ENCODE peak calls at places on chromosome 18, in four cellular contexts. One of them, this sample, is unnamed.

GRCh38 chr18:8480506-8481328 is 128.5 kb upstream of the RAB12 start:
- DNase-seq in HL-60: no peak
- DNase-seq in GM23338: peak; percentile 59
- DNase-seq in HCT116: peak; percentile 24
- DNase-seq in this sample: peak; percentile 12

GRCh38 chr18:22031581-22031980 is 137.8 kb upstream of the GATA6 start:
- DNase-seq in GM23338: no peak
- DNase-seq in HCT116: no peak
- DNase-seq in HL-60: no peak
- DNase-seq in this sample: no peak

GRCh38 chr18:29147944-29148343 is 971.0 kb upstream of the CDH2 start:
- DNase-seq in GM23338: peak; percentile 68
- DNase-seq in HL-60: no peak
- DNase-seq in HCT116: no peak
- DNase-seq in this sample: no peak

GRCh38 chr18:35526476-35527120 is 28.8 kb upstream of the INO80C start:
- DNase-seq in HL-60: no peak
- DNase-seq in HCT116: no peak
- DNase-seq in GM23338: peak; percentile 50
- DNase-seq in this sample: no peak

GRCh38 chr18:28183418-28184078 is 6.6 kb upstream of the CDH2 start:
- DNase-seq in HCT116: no peak
- DNase-seq in HL-60: no peak
- DNase-seq in GM23338: no peak
- DNase-seq in this sample: no peak

GRCh38 chr18:36547544-36547943 is 250.0 kb downstream of the FHOD3 start:
- DNase-seq in GM23338: no peak
- DNase-seq in HL-60: no peak
- DNase-seq in HCT116: no peak
- DNase-seq in this sample: no peak

GRCh38 chr18:985301-985700 is 80.6 kb downstream of the ADCYAP1 start:
- DNase-seq in GM23338: peak; percentile 68
- DNase-seq in HCT116: no peak
- DNase-seq in HL-60: no peak
- DNase-seq in this sample: no peak

GRCh38 chr18:3451166-3451988 is 1.4 kb downstream of the TGIF1 start:
- DNase-seq in HCT116: no peak
- DNase-seq in HL-60: peak; percentile 77
- DNase-seq in GM23338: peak; percentile 89
- DNase-seq in this sample: no peak

GRCh38 chr18:36934884-36935283 is 106.0 kb downstream of the KIAA1328 start:
- DNase-seq in GM23338: no peak
- DNase-seq in HL-60: no peak
- DNase-seq in HCT116: no peak
- DNase-seq in this sample: no peak

GRCh38 chr18:55485666-55486065 is 102.3 kb downstream of the TCF4 start:
- DNase-seq in GM23338: no peak
- DNase-seq in HCT116: no peak
- DNase-seq in HL-60: no peak
- DNase-seq in this sample: no peak

GRCh38 chr18:58310517-58310916 is 266.5 kb downstream of the NEDD4L start:
- DNase-seq in HL-60: no peak
- DNase-seq in GM23338: peak; percentile 14
- DNase-seq in HCT116: no peak
- DNase-seq in this sample: no peak

GRCh38 chr18:37568671-37569070 is 3.1 kb upstream of the CELF4 start:
- DNase-seq in HL-60: no peak
- DNase-seq in HCT116: no peak
- DNase-seq in GM23338: no peak
- DNase-seq in this sample: no peak

GRCh38 chr18:10278265-10278664 is 176.2 kb upstream of the APCDD1 start:
- DNase-seq in HL-60: no peak
- DNase-seq in HCT116: no peak
- DNase-seq in GM23338: no peak
- DNase-seq in this sample: no peak

GRCh38 chr18:58269931-58270330 is 225.9 kb downstream of the NEDD4L start:
- DNase-seq in HCT116: peak; percentile 64
- DNase-seq in GM23338: no peak
- DNase-seq in HL-60: no peak
- DNase-seq in this sample: no peak

GRCh38 chr18:35964319-35964718 is 8.2 kb upstream of the RMP24 start:
- DNase-seq in HCT116: no peak
- DNase-seq in GM23338: no peak
- DNase-seq in HL-60: no peak
- DNase-seq in this sample: no peak

GRCh38 chr18:69250305-69251151 is 150.2 kb upstream of the DOK6 start:
- DNase-seq in HL-60: no peak
- DNase-seq in GM23338: no peak
- DNase-seq in HCT116: no peak
- DNase-seq in this sample: no peak

GRCh38 chr18:9649164-9649540 is 34.8 kb upstream of the PPP4R1 start:
- DNase-seq in HL-60: no peak
- DNase-seq in HCT116: no peak
- DNase-seq in GM23338: no peak
- DNase-seq in this sample: no peak

GRCh38 chr18:38751211-38751610 is 1185.6 kb upstream of the CELF4 start:
- DNase-seq in HL-60: no peak
- DNase-seq in GM23338: no peak
- DNase-seq in HCT116: no peak
- DNase-seq in this sample: no peak

GRCh38 chr18:26547302-26548143 is 830 bp downstream of the KCTD1 start:
- DNase-seq in HL-60: peak; percentile 26
- DNase-seq in HCT116: no peak
- DNase-seq in GM23338: peak; percentile 92
- DNase-seq in this sample: no peak

GRCh38 chr18:26546875-26547301 is 1.5 kb downstream of the KCTD1 start:
- DNase-seq in HL-60: no peak
- DNase-seq in GM23338: no peak
- DNase-seq in HCT116: no peak
- DNase-seq in this sample: no peak

GRCh38 chr18:26549103-26549485 is 741 bp upstream of the KCTD1 start:
- DNase-seq in HL-60: peak; percentile 14
- DNase-seq in GM23338: peak; percentile 63
- DNase-seq in HCT116: no peak
- DNase-seq in this sample: no peak

GRCh38 chr18:26549486-26550435 is 1.4 kb upstream of the KCTD1 start:
- DNase-seq in GM23338: peak; percentile 71
- DNase-seq in HL-60: no peak
- DNase-seq in HCT116: peak; percentile 53
- DNase-seq in this sample: no peak

GRCh38 chr18:26548144-26549102 is at the start of gene KCTD1:
- DNase-seq in HL-60: peak; percentile 55
- DNase-seq in GM23338: peak; percentile 95
- DNase-seq in HCT116: peak; percentile 56
- DNase-seq in this sample: peak; percentile 30
- TF ChIP-seq POLR2AphosphoS5 in HL-60: peak; percentile 24
- TF ChIP-seq POLR2AphosphoS5 in GM23338: peak; percentile 33
- TF ChIP-seq POLR2AphosphoS5 in HCT116: peak; percentile 46
- TF ChIP-seq POLR2AphosphoS5 in this sample: no peak

DNA sequence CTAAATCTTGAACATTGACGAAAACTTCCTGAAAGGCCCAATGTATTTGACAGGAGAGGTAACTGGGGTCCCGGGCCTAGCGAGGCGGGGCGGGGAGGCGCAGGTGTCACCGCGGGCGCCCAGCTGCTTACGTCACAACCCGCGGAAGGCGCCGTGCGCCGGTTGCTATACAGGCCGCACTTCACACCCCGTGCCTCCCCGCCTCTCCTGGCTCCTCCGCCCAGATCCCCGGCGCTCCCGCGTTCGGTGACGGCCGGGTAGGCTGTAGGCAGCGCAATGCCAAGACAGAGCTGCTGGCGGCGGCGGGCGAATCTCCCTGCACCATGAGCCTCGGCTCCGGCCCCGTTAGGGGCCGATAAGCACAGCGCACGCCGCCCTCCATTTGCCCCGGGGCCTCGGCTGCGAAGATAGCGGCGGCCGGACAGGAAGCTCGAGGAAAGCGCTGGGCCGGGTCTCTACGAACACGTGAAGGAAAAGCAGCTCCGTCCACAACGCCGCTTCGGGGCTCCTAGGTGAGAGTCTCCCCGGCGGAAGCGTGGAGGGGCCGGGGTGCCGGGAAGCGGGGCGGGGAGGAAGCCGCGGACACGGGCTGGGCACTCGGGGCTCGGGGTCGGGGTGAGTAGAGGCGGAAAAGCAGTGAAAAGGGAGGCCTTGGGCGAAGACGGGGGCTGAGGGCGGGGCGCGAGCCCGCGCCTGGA is at the start of gene RNF138:
- DNase-seq in HCT116: peak; percentile 74
- DNase-seq in HL-60: peak; percentile 76
- DNase-seq in GM23338: peak; percentile 91
- DNase-seq in this sample: no peak
- TF ChIP-seq REST in HCT116: no peak
- TF ChIP-seq REST in HL-60: peak; percentile 49
- TF ChIP-seq REST in GM23338: no peak
- TF ChIP-seq REST in this sample: no peak

GRCh38 chr18:26928669-26929313 is 63.3 kb upstream of the AQP4 start:
- DNase-seq in GM23338: no peak
- DNase-seq in HL-60: no peak
- DNase-seq in HCT116: no peak
- DNase-seq in this sample: no peak
- TF ChIP-seq POLR2AphosphoS5 in GM23338: no peak
- TF ChIP-seq POLR2AphosphoS5 in HL-60: no peak
- TF ChIP-seq POLR2AphosphoS5 in HCT116: no peak
- TF ChIP-seq POLR2AphosphoS5 in this sample: no peak

GRCh38 chr18:43108469-43108868 is 7.0 kb downstream of the RIT2 start:
- DNase-seq in GM23338: no peak
- DNase-seq in HL-60: no peak
- DNase-seq in HCT116: no peak
- DNase-seq in this sample: no peak

GRCh38 chr18:43113220-43113895 is 2.1 kb downstream of the RIT2 start:
- DNase-seq in HL-60: no peak
- DNase-seq in GM23338: no peak
- DNase-seq in HCT116: no peak
- DNase-seq in this sample: no peak

GRCh38 chr18:43108882-43109281 is 6.6 kb downstream of the RIT2 start:
- DNase-seq in GM23338: no peak
- DNase-seq in HCT116: no peak
- DNase-seq in HL-60: no peak
- DNase-seq in this sample: no peak
- TF ChIP-seq REST in GM23338: no peak
- TF ChIP-seq REST in HCT116: no peak
- TF ChIP-seq REST in HL-60: no peak
- TF ChIP-seq REST in this sample: no peak

DNA sequence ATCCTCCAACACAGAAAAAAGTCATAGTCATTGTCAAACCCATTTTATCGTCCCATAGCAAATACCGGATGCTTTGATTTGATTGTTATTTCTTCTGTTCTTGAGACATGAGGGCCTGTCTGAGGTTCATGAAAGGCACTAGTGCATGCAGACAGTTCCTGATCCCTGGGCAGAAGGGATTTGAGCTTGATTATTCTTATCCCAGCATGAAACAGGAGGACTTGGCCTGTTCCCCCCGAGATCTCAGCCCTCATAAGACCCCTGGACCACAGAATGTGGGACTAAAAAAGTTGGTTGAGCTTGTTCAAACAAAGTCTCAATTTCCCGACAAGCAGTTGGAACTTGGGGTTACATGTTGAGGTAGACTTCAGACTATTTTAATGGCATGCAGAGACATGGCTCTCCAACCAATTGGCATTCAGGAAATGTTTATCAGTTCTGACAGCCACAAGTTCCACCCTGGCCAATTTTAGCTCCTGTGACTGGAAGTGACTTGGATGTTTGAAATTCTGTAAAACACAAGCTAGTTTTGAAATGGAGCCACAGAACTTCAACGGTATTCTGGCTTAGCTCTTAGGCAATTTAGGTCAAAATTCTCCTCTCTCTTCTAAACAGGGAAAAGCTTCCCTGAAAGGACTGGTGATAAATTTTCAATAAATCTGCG is 366.9 kb upstream of the SLC14A2 start:
- DNase-seq in GM23338: no peak
- DNase-seq in HCT116: no peak
- DNase-seq in HL-60: no peak
- DNase-seq in this sample: no peak
- TF ChIP-seq POLR2AphosphoS5 in GM23338: no peak
- TF ChIP-seq POLR2AphosphoS5 in HCT116: no peak
- TF ChIP-seq POLR2AphosphoS5 in HL-60: no peak
- TF ChIP-seq POLR2AphosphoS5 in this sample: no peak

DNA sequence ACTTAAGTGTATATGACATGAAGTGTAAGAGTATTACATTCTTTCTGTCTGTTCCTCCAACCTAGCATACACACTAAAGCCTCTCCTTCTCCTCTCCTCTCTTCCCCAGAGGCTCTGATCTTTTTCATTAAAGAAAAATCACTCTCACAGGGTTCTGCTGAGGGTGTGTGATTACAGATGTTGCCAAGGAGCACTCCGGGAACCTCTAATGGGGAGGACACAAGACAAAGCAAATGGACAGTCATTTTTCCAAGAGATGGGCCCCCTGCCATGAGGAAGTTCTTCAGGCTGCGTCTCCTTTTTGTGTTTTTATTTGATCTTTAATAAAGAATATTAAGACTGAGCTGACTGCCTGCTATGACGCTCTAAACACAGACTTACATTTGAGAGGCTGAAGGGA is 578.0 kb downstream of the PIK3C3 start:
- DNase-seq in HL-60: no peak
- DNase-seq in HCT116: no peak
- DNase-seq in GM23338: no peak
- DNase-seq in this sample: no peak
- TF ChIP-seq REST in HL-60: no peak
- TF ChIP-seq REST in HCT116: no peak
- TF ChIP-seq REST in GM23338: no peak
- TF ChIP-seq REST in this sample: no peak

DNA sequence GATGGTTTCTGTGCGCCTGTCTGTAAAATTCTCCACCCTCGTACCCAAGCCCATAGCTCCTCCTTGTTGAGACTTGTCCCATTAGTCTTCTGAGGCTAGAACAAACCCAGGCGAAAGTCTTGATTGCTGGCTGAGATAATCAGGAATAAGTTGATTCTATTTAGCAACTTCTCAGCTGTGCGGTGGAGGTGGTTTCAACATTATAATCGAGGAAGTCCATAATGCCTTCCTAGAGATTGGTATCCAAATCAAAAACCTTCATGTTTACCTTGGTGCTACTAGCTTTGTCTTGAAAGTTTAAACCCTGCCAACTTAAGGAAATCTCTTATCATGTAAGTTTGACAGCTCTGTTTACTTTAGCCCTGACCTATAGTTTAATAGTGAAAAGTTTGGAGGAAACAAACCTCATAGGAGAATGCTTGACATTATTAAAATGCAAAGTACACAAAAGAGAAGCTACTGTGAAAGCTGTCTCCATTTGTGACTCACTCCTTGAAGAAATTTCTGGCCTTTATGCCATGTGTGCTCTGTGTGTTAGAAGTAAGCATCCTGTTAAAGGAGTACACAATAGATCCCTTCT is 36.6 kb upstream of the DSC1 start:
- DNase-seq in GM23338: no peak
- DNase-seq in HL-60: peak; percentile 18
- DNase-seq in HCT116: no peak
- DNase-seq in this sample: no peak
- TF ChIP-seq POLR2AphosphoS5 in GM23338: no peak
- TF ChIP-seq POLR2AphosphoS5 in HL-60: no peak
- TF ChIP-seq POLR2AphosphoS5 in HCT116: no peak
- TF ChIP-seq POLR2AphosphoS5 in this sample: no peak